ENCODE peak calls at places on chromosomes 1 and 21, in six cellular contexts. J is left colon; W is stimulated activated CD4-positive, alpha-beta T cell treated with anti-CD3 and anti-CD28 coated beads, Interleukin-4, amount 100 ng/mL, for 4 hours; X is globus pallidus; B is foreskin keratinocyte; G is AG10803. H is an unnamed sample.

GRCh38 chr1:27522860-27523665 is 33.1 kb upstream of the WASF2 start:
- DNase-seq in J (no peak), G (no peak), X (no peak), W (peak; percentile 53), B (no peak), H (peak; percentile 78)

GRCh38 chr1:191963781-191964455 is 194.3 kb upstream of the RGS18 start:
- DNase-seq in G (no peak), W (no peak), J (no peak), X (no peak), B (no peak), H (peak; percentile 56)

GRCh38 chr1:45840704-45841103 is 37.3 kb downstream of the MAST2 start:
- DNase-seq in J (no peak), W (no peak), X (no peak), B (no peak), G (no peak), H (no peak)

GRCh38 chr1:61842863-61843514 is 100.7 kb downstream of the PATJ start:
- DNase-seq in J (no peak), B (no peak), X (peak; percentile 12), G (no peak), W (no peak), H (peak; percentile 4)

GRCh38 chr1:116916002-116916401 is 6.3 kb downstream of the PTGFRN start:
- DNase-seq in W (no peak), B (no peak), X (no peak), G (no peak), J (no peak), H (no peak)

GRCh38 chr1:19622204-19622603 is 21.9 kb upstream of the NBL1 start:
- DNase-seq in B (no peak), X (no peak), W (no peak), G (peak; percentile 51), J (no peak), H (peak; percentile 49)

GRCh38 chr1:159009704-159010361 is at the start of gene IFI16:
- DNase-seq in W (peak; percentile 72), G (peak; percentile 93), B (peak; percentile 93), J (peak; percentile 47), X (peak; percentile 74), H (peak; percentile 97)

GRCh38 chr1:14184346-14184963 is 414.0 kb upstream of the KAZN start:
- DNase-seq in W (no peak), G (no peak), X (no peak), J (no peak), B (no peak), H (no peak)

GRCh38 chr1:240235521-240236288 is 144.0 kb downstream of the FMN2 start:
- DNase-seq in J (no peak), G (peak; percentile 78), B (no peak), W (no peak), X (no peak), H (no peak)

GRCh38 chr1:40664167-40664537 is 1.3 kb downstream of the RIMS3 start:
- DNase-seq in B (no peak), W (no peak), J (no peak), X (no peak), G (no peak), H (no peak)

GRCh38 chr1:155913969-155914757 is 3.0 kb upstream of the RIT1 start:
- DNase-seq in G (peak; percentile 79), B (no peak), X (no peak), J (no peak), W (no peak), H (peak; percentile 78)

GRCh38 chr1:150895618-150896017 is 8.7 kb downstream of the CTXND2 start:
- DNase-seq in G (peak; percentile 29), B (no peak), W (no peak), X (peak; percentile 16), J (no peak), H (peak; percentile 79)

GRCh38 chr1:52751589-52752306 is 25.5 kb downstream of the ZYG11B start:
- DNase-seq in J (no peak), W (no peak), X (no peak), G (no peak), B (no peak), H (no peak)

GRCh38 chr1:168691541-168691940 is 37.5 kb downstream of the DPT start:
- DNase-seq in W (no peak), J (no peak), G (no peak), X (no peak), B (no peak), H (no peak)

GRCh38 chr21:45822002-45822397 is 159.6 kb upstream of the COL6A1 start:
- DNase-seq in J (no peak), G (no peak), W (no peak), X (no peak), B (no peak), H (no peak)

GRCh38 chr1:182588460-182589396 is at the start of gene RNASEL:
- DNase-seq in G (peak; percentile 60), W (peak; percentile 62), J (peak; percentile 84), X (peak; percentile 70), B (peak; percentile 53), H (peak; percentile 70)

GRCh38 chr1:208108646-208109330 is 135.4 kb downstream of the PLXNA2 start:
- DNase-seq in J (no peak), G (no peak), B (no peak), X (no peak), W (no peak), H (no peak)

GRCh38 chr1:32538887-32539583 is at the start of gene ZBTB8A:
- DNase-seq in X (peak; percentile 31), B (peak; percentile 57), W (no peak), J (peak; percentile 61), G (peak; percentile 56), H (peak; percentile 66)

GRCh38 chr1:113178522-113178921 is 105.5 kb downstream of the LRIG2 start:
- DNase-seq in X (no peak), G (no peak), W (no peak), J (no peak), B (no peak), H (no peak)

GRCh38 chr1:46394108-46394871 is at the start of gene FAAH:
- DNase-seq in X (peak; percentile 75), B (no peak), G (peak; percentile 43), J (peak; percentile 69), W (peak; percentile 16), H (no peak)